ENCODE peak calls at places on chromosomes 1 and 21, in four cellular contexts. H is upper lobe of right lung, I is OCI-LY7, R is lung. G is an unnamed sample.

GRCh38 chr1:246365708-246366107 is 141.4 kb downstream of the SMYD3 start:
- DNase-seq in H (no peak), I (no peak), R (no peak), G (no peak)

GRCh38 chr1:157519451-157519850 is 32.9 kb downstream of the FCRL5 start:
- DNase-seq in H (no peak), I (no peak), R (no peak), G (no peak)

GRCh38 chr1:25061596-25061995 is 131.5 kb upstream of the RUNX3 start:
- DNase-seq in H (peak; percentile 46), I (no peak), R (no peak), G (no peak)

GRCh38 chr1:15158506-15159165 is 5.1 kb downstream of the TMEM51 start:
- DNase-seq in H (no peak), I (no peak), R (no peak), G (no peak)

GRCh38 chr21:45226540-45227326 is 61.0 kb downstream of the POFUT2 start:
- DNase-seq in H (no peak), I (no peak), R (no peak), G (peak; percentile 51)

GRCh38 chr1:234230414-234230862 is 142.8 kb upstream of the COA6 start:
- DNase-seq in H (no peak), I (no peak), R (no peak), G (peak; percentile 50)

GRCh38 chr1:23416964-23417363 is 7.6 kb downstream of the TCEA3 start:
- DNase-seq in H (no peak), I (no peak), R (no peak), G (no peak)

GRCh38 chr1:77280962-77281361 is 857 bp upstream of the AK5 start:
- DNase-seq in H (no peak), I (no peak), R (no peak), G (no peak)

GRCh38 chr21:14942801-14943490 is 121.9 kb downstream of the NRIP1 start:
- DNase-seq in H (no peak), I (no peak), R (no peak), G (no peak)

GRCh38 chr1:240107058-240107684 is 15.5 kb downstream of the FMN2 start:
- DNase-seq in H (no peak), I (no peak), R (no peak), G (no peak)

GRCh38 chr1:70043806-70044205 is 161.6 kb downstream of the LRRC40 start:
- DNase-seq in H (no peak), I (no peak), R (no peak), G (no peak)

GRCh38 chr1:235272851-235273250 is 55.1 kb downstream of the ARID4B start:
- DNase-seq in H (no peak), I (no peak), R (no peak), G (no peak)

GRCh38 chr1:69315823-69316222 is 251.9 kb upstream of the LRRC7 start:
- DNase-seq in H (no peak), I (no peak), R (no peak), G (no peak)

GRCh38 chr1:27027575-27028250 is 15.1 kb upstream of the TENT5B start:
- DNase-seq in H (no peak), I (no peak), R (no peak), G (peak; percentile 62)

GRCh38 chr1:164223378-164223777 is 335.6 kb upstream of the PBX1 start:
- DNase-seq in H (no peak), I (no peak), R (no peak), G (no peak)

GRCh38 chr1:104380003-104380402 is 630.3 kb downstream of the AMY1C start:
- DNase-seq in H (no peak), I (no peak), R (no peak), G (no peak)

GRCh38 chr1:198494139-198494538 is 46.3 kb downstream of the ATP6V1G3 start:
- DNase-seq in H (no peak), I (no peak), R (no peak), G (no peak)

GRCh38 chr1:30037251-30038118 is 685.9 kb downstream of the MATN1 start:
- DNase-seq in H (peak; percentile 33), I (no peak), R (peak; percentile 28), G (no peak)

GRCh38 chr1:240575976-240576666 is 35.8 kb downstream of the GREM2 start:
- DNase-seq in H (no peak), I (peak; percentile 37), R (no peak), G (peak; percentile 32)

GRCh38 chr1:24193046-24193445 is 6.0 kb upstream of the IFNLR1 start:
- DNase-seq in H (no peak), I (no peak), R (no peak), G (no peak)

GRCh38 chr21:45868488-45868887 is 113.1 kb upstream of the COL6A1 start:
- DNase-seq in H (no peak), I (no peak), R (no peak), G (no peak)

GRCh38 chr21:45378258-45378966 is 26.6 kb upstream of the COL18A1 start:
- DNase-seq in H (peak; percentile 48), I (no peak), R (no peak), G (no peak)

GRCh38 chr1:213993929-213994328 is 6.2 kb downstream of the PROX1 start:
- DNase-seq in H (no peak), I (no peak), R (no peak), G (no peak)

GRCh38 chr21:31151682-31152081 is 113.4 kb upstream of the KRTAP19-8 start:
- DNase-seq in H (no peak), I (no peak), R (no peak), G (no peak)

GRCh38 chr1:170604889-170605288 is 59.0 kb upstream of the PRRX1 start:
- DNase-seq in H (no peak), I (no peak), R (no peak), G (no peak)

DNA sequence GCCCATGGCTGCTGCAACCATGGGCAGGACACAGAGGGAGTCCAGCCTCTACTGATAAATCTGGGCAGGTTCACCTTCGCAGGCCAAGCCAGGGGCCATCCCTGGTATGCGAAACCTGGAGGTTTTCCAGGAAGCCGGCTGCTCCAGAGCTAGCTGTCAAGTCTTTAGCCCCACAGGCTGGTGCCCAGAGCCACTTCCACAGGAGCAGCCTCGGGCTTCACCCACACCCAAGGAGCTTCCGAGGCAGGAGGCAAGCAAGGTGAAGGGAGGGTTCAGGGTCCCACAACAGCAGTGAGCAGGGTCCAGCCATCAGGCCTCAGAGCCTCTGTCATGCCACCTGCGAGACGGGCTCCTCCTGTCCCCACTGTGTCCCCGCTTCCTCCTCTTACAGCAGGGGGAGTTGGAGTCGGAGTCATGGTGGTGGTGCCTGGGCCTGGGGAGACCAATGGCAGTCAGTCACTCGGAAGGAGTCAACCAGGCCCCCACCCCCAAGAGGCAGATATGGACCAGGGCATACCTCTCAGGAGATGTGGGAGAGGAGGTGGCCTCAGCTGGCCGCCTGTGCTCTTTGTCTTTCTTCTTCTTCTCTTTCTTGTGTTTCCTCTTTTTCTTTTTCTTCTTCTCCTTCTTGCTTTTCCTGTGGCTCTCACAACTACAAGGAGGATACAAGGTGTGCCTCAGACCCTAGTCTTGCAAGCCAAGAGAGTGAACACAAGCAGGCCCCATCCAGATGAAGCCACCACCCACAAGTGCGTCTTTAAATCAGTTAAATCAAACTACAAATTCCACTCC is 2.1 kb downstream of the C1orf35 start:
- DNase-seq in H (no peak), I (no peak), R (no peak), G (no peak)
- H3K4me3 ChIP-seq in H (no peak overlapping the region), I (peak overlapping the region; percentile 81), R (no peak overlapping the region), G (peak overlapping the region; percentile 26)

DNA sequence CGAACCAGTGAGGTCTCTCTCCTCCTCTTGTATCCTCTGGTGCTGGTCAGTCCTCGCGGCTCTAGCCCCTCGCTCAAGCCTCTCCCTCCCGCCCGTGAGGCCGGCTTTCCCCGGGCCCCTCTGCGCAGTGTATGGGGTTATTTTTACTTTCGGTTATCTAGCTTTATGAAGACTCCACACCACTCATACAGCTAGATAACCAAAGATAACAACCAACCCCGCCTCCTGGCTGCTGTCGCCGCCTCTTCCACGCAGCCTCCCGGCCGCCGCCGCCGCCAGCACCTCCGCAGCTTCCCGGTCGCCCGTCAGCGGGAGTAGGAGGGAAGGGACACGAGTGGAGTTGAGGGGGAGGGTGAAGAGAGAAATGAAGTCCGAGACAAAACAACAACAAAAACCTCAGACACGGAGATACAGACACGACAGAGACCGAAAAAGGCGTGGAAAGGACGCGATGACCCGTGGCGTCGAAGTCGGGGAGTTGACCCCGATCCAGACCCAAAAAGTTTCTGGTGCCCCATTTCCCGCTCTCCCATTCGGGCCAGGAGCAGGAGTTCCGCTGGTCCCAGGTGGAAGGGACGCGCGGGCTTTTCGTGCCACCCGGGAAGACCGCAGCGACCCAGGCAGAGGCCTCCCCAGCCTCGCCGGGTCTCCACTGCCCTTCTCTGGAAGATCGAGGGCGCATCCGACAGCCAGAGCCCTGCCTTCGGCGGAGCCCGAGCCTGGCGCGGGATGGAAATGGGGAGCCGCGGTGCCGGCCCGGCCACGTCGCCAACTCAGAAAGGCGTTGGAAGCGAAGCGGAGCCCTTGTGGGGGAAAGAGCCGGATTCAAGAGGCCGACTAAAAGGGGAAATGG is 51.4 kb downstream of the RHBG start:
- DNase-seq in H (no peak), I (no peak), R (no peak), G (peak; percentile 67)
- H3K4me3 ChIP-seq in H (peak overlapping the region; percentile 34), I (peak overlapping the region; percentile 18), R (no peak overlapping the region), G (peak overlapping the region; percentile 75)

DNA sequence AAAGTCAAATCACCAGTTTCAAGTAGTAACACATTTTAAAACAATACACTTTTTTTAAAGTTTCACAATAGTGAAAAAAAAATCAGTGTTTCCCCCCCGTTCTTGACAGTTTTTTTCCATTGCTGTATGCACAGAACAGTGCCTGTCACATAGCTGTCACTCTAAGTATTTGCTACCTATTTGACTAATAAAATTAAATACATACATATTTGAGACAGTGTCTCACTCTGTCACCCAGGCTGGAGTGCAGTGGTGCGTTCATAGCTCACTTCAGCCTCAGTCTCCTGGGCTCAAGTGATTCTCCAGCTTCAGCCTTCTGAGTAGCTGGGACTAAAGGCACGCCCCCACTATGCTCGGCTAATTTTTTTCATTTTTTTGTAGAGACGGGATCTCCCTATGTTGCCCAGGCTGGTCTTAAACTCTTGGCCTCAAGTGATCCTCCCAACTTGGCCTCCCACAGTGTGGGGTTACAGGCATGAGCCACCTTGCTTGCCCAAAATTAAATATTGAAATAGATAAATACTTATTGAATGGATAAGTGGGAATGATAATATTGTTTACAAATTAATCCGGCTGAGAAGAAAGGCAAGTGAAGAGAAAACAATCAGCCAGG is 12.6 kb upstream of the RHBG start:
- DNase-seq in H (no peak), I (no peak), R (no peak), G (no peak)
- H3K4me3 ChIP-seq in H (no peak overlapping the region), I (no peak overlapping the region), R (no peak overlapping the region), G (no peak overlapping the region)

GRCh38 chr1:35187816-35188342 is 5.1 kb downstream of the SFPQ start:
- DNase-seq in H (no peak), I (no peak), R (no peak), G (no peak)

GRCh38 chr1:35184495-35185199 is 8.3 kb downstream of the SFPQ start:
- DNase-seq in H (no peak), I (no peak), R (no peak), G (no peak)

GRCh38 chr1:35188578-35189392 is 4.2 kb downstream of the SFPQ start:
- DNase-seq in H (no peak), I (no peak), R (no peak), G (no peak)

GRCh38 chr1:35185200-35185599 is 7.7 kb downstream of the SFPQ start:
- DNase-seq in H (no peak), I (no peak), R (no peak), G (no peak)

GRCh38 chr1:35186239-35186638 is 6.7 kb downstream of the SFPQ start:
- DNase-seq in H (no peak), I (no peak), R (no peak), G (no peak)
- H3K4me3 ChIP-seq in H (no peak overlapping the region), I (no peak overlapping the region), R (no peak overlapping the region), G (peak overlapping the region; percentile 5)

G was measured in CD4-positive, CD25-positive, alpha-beta regulatory T cell.